ENCODE peak calls at places on chromosomes 7 and 10, in seven cellular contexts. H is cardiac muscle cell, S is HFF-Myc, T is heart left ventricle, X is T-helper 2 cell, K is Right ventricle myocardium superior, I is Kasumi-1. L is an unnamed sample.

GRCh38 chr7:5773661-5774086 is 7.8 kb downstream of the RNF216 start:
- DNase-seq in H (peak; percentile 92), S (peak; percentile 44), T (no peak), X (no peak), K (no peak), I (peak; percentile 8), L (no peak)

GRCh38 chr10:80786322-80786721 is 248.6 kb downstream of the SH2D4B start:
- DNase-seq in H (no peak), S (no peak), T (no peak), X (no peak), K (no peak), I (no peak), L (no peak)

GRCh38 chr10:116274141-116274861 is 1.3 kb upstream of the GFRA1 start:
- DNase-seq in H (no peak), S (peak; percentile 64), T (no peak), X (no peak), K (peak; percentile 52), I (no peak), L (no peak)

GRCh38 chr7:42736931-42737330 is 174.9 kb downstream of the C7orf25 start:
- DNase-seq in H (no peak), S (no peak), T (no peak), X (no peak), K (no peak), I (no peak), L (no peak)

GRCh38 chr7:43737467-43738127 is 8.3 kb upstream of the COA1 start:
- DNase-seq in H (no peak), S (no peak), T (no peak), X (no peak), K (no peak), I (no peak), L (no peak)

GRCh38 chr10:12605580-12606405 is 256.4 kb downstream of the CAMK1D start:
- DNase-seq in H (peak; percentile 29), S (peak; percentile 9), T (peak; percentile 78), X (peak; percentile 8), K (peak; percentile 79), I (no peak), L (peak; percentile 15)

GRCh38 chr10:120684211-120684610 is 167.0 kb upstream of the WDR11 start:
- DNase-seq in H (no peak), S (no peak), T (no peak), X (no peak), K (no peak), I (no peak), L (no peak)

GRCh38 chr7:73722785-73723184 is 3.3 kb upstream of the STX1A start:
- DNase-seq in H (no peak), S (no peak), T (no peak), X (no peak), K (no peak), I (no peak), L (no peak)

GRCh38 chr10:69866688-69867461 is 65.2 kb downstream of the COL13A1 start:
- DNase-seq in H (peak; percentile 91), S (peak; percentile 80), T (no peak), X (no peak), K (peak; percentile 51), I (no peak), L (no peak)

GRCh38 chr7:131196808-131197207 is 130.9 kb upstream of the MKLN1 start:
- DNase-seq in H (peak; percentile 62), S (no peak), T (no peak), X (no peak), K (no peak), I (peak; percentile 16), L (no peak)

GRCh38 chr7:91636728-91637127 is 243.8 kb downstream of the MTERF1 start:
- DNase-seq in H (no peak), S (no peak), T (no peak), X (no peak), K (no peak), I (no peak), L (no peak)

GRCh38 chr7:27124096-27124978 is 6.2 kb downstream of the HOXA4 start:
- DNase-seq in H (no peak), S (no peak), T (no peak), X (no peak), K (no peak), I (no peak), L (no peak)

GRCh38 chr7:143381427-143382125 is 431 bp downstream of the ZYX start:
- DNase-seq in H (peak; percentile 91), S (no peak), T (peak; percentile 91), X (no peak), K (peak; percentile 88), I (no peak), L (no peak)

GRCh38 chr10:29688230-29688634 is 53.5 kb upstream of the SVIL start:
- DNase-seq in H (no peak), S (no peak), T (no peak), X (no peak), K (no peak), I (no peak), L (no peak)

L was measured in stimulated activated effector memory CD8-positive, alpha-beta T cell treated with anti-CD3 and anti-CD28 coated beads, Interleukin-12 subunit alpha, Interleukin-12 subunit beta, amount 100 ng/mL, for 72 hours.